ENCODE peak calls at places on chromosomes 5 and 9, in nine cellular contexts. M, A, N, E, D, F, R, T and P are unnamed samples.

GRCh38 chr9:17191095-17191494 is 56.3 kb downstream of the CNTLN start:
- DNase-seq in M (no peak), A (no peak), N (no peak), E (no peak), D (no peak), F (no peak), R (no peak), T (no peak), P (no peak)

GRCh38 chr5:111480346-111480745 is 32.0 kb downstream of the STARD4 start:
- DNase-seq in M (no peak), A (no peak), N (no peak), E (no peak), D (no peak), F (no peak), R (no peak), T (no peak), P (no peak)

GRCh38 chr9:79731483-79731882 is 159.7 kb downstream of the TLE4 start:
- DNase-seq in M (no peak), A (no peak), N (no peak), E (no peak), D (no peak), F (no peak), R (peak; percentile 13), T (no peak), P (no peak)

GRCh38 chr5:32506251-32506661 is 61.7 kb upstream of the ZFR start:
- DNase-seq in M (no peak), A (no peak), N (no peak), E (no peak), D (no peak), F (peak; percentile 70), R (no peak), T (no peak), P (no peak)

GRCh38 chr5:65816729-65817128 is 94.7 kb downstream of the NLN start:
- DNase-seq in M (no peak), A (no peak), N (no peak), E (no peak), D (no peak), F (no peak), R (no peak), T (no peak), P (no peak)

GRCh38 chr5:3024541-3024940 is 273.1 kb upstream of the IRX2 start:
- DNase-seq in M (no peak), A (no peak), N (no peak), E (no peak), D (no peak), F (no peak), R (no peak), T (no peak), P (no peak)

GRCh38 chr9:20054734-20055133 is 265.9 kb upstream of the SLC24A2 start:
- DNase-seq in M (no peak), A (no peak), N (no peak), E (no peak), D (no peak), F (no peak), R (no peak), T (no peak), P (no peak)

GRCh38 chr5:75331-76320 is 16.3 kb upstream of the PLEKHG4B start:
- DNase-seq in M (peak; percentile 74), A (no peak), N (no peak), E (no peak), D (no peak), F (no peak), R (no peak), T (no peak), P (no peak)

GRCh38 chr5:76622973-76623596 is at the start of gene F2RL2:
- DNase-seq in M (no peak), A (no peak), N (no peak), E (no peak), D (no peak), F (peak; percentile 69), R (no peak), T (no peak), P (no peak)

GRCh38 chr5:75037106-75037505 is 15.3 kb downstream of the GCNT4 start:
- DNase-seq in M (no peak), A (peak; percentile 94), N (peak; percentile 71), E (peak; percentile 58), D (peak; percentile 16), F (no peak), R (no peak), T (no peak), P (no peak)

GRCh38 chr5:1268666-1269065 is 26.2 kb downstream of the TERT start:
- DNase-seq in M (no peak), A (no peak), N (no peak), E (no peak), D (no peak), F (no peak), R (no peak), T (no peak), P (no peak)

GRCh38 chr5:43156388-43156787 is 35.6 kb upstream of the NIM1K start:
- DNase-seq in M (no peak), A (no peak), N (no peak), E (no peak), D (no peak), F (no peak), R (no peak), T (no peak), P (no peak)

GRCh38 chr9:8395022-8395421 is 595.4 kb upstream of the DMAC1 start:
- DNase-seq in M (no peak), A (no peak), N (no peak), E (no peak), D (no peak), F (no peak), R (no peak), T (no peak), P (no peak)

GRCh38 chr5:148828461-148829247 is 2.2 kb downstream of the ADRB2 start:
- DNase-seq in M (no peak), A (no peak), N (no peak), E (no peak), D (no peak), F (no peak), R (no peak), T (no peak), P (no peak)

GRCh38 chr5:10479226-10479721 is 37.6 kb downstream of the ROPN1L start:
- DNase-seq in M (no peak), A (no peak), N (no peak), E (peak; percentile 31), D (no peak), F (no peak), R (no peak), T (no peak), P (peak; percentile 62)

GRCh38 chr5:123806644-123807043 is 294.7 kb downstream of the CSNK1G3 start:
- DNase-seq in M (no peak), A (no peak), N (no peak), E (no peak), D (no peak), F (no peak), R (no peak), T (no peak), P (no peak)

GRCh38 chr5:179802950-179803562 is 3.6 kb downstream of the MGAT4B start:
- DNase-seq in M (no peak), A (no peak), N (no peak), E (no peak), D (no peak), F (peak; percentile 65), R (no peak), T (no peak), P (peak; percentile 75)

GRCh38 chr5:118592234-118592633 is 396.1 kb downstream of the DTWD2 start:
- DNase-seq in M (no peak), A (no peak), N (no peak), E (no peak), D (no peak), F (no peak), R (no peak), T (no peak), P (no peak)

DNA sequence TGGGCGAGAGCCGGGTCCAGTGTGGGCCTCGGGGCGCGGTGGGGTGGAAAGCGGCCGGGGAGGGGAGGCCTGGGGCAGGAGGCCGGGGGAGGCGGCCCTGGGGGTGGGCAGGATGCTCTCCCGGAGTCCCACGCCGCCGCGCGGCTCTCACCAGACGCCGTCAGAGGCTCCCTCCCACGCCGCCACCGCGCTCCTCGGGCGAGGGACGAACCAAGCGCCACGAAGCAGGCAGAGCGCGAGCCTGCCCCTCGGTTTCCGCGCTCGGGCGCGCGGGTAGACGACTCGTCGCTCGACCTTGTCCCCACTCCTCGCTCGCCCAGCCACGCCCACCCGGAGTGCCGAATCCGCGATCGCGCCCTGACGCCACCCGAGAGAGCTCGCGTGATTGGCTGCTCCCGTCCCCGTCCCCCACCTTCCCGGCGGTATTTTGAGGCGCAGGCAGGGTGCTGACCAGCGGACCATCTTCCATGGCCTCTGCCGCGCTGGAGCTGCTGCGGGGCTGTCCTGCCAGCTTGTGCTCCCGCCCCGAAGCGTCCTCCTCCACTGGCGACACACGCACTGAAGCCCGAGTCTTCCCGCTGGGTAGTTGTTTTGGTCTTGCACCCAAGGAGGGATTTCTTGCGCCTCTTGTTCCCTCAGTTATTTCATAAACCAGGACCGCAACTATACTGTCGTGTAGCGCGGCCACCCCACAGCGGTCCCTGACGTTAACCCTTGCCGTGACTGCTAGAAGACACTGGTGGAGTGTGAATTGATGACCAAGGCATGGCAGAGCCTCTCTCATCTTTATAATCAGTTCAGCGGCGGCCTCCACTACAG is at the start of gene GNE:
- DNase-seq in M (peak; percentile 99), A (peak; percentile 80), N (peak; percentile 97), E (peak; percentile 97), D (peak; percentile 89), F (peak; percentile 99), R (peak; percentile 78), T (peak; percentile 96), P (peak; percentile 100)
- TF ChIP-seq POLR2A in M (peak; percentile 82), A (peak; percentile 28), N (peak; percentile 96), E (peak; percentile 78), D (peak; percentile 98), F (peak; percentile 81), R (peak; percentile 96), T (peak; percentile 15), P (peak; percentile 77)

GRCh38 chr5:170357853-170358497 is 31.2 kb downstream of the KCNMB1 start:
- DNase-seq in M (peak; percentile 95), A (no peak), N (peak; percentile 79), E (peak; percentile 85), D (no peak), F (peak; percentile 91), R (no peak), T (no peak), P (peak; percentile 91)
- TF ChIP-seq POLR2AphosphoS5 in M (no peak), A (no peak), N (no peak), E (no peak), D (no peak), F (no peak), R (no peak), T (no peak), P (no peak)

DNA sequence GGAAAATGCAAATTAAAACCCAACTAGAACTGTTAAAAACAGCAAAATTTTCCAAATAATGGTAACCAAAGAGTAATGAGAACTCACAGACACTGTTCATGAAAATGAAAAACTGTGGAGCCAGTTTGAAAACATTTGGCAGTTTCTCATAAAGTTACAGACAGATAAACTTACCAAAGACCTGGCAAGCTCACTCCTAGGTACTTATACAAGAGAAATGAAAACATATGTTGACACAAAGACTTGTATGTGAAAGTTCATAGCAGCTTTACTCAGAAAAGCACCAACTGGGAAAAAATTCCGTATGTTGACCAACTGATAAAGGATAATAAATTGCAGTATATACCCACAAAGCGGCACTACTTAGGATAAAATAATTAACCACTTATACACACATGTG is 10.3 kb downstream of the ZNF782 start:
- DNase-seq in M (no peak), A (no peak), N (no peak), E (no peak), D (no peak), F (no peak), R (no peak), T (no peak), P (no peak)
- H3K9me3 ChIP-seq in M (no peaks in the 10 kb centered on the region), A (peaks cover 15% of the 10 kb centered on the region), N (no peaks in the 10 kb centered on the region), E (peaks cover 36% of the 10 kb centered on the region), D (peaks cover 39% of the 10 kb centered on the region), F (peaks cover 2% of the 10 kb centered on the region), R (peaks cover 27% of the 10 kb centered on the region), T (no peaks in the 10 kb centered on the region), P (peaks cover 12% of the 10 kb centered on the region)

GRCh38 chr9:114791312-114791711 is 14.5 kb downstream of the TNFSF15 start:
- DNase-seq in M (no peak), A (no peak), N (no peak), E (no peak), D (no peak), F (no peak), R (no peak), T (no peak), P (no peak)
- TF ChIP-seq POLR2A in M (no peak), A (no peak), N (no peak), E (no peak), D (no peak), F (no peak), R (no peak), T (no peak), P (no peak)